ENCODE peak calls at places on chromosome 5, in six cellular contexts. W is A549, K is endothelial cell of umbilical vein, B is GM12878, O is K562, P is HepG2. M is an unnamed sample.
A peak's percentile ranks its signal among the peaks of the same experiment; 100 is the strongest.

GRCh38 chr5:74642543-74642863 is 2.0 kb upstream of the ENC1 start:
- DNase-seq in O (no peak), P (no peak), K (no peak), W (no peak), B (no peak), M (no peak)

GRCh38 chr5:82147860-82148573 is 130.1 kb downstream of the RPS23 start:
- DNase-seq in K (no peak), B (no peak), O (no peak), W (no peak), P (no peak), M (peak; percentile 18)

GRCh38 chr5:172910828-172911627 is 48.2 kb upstream of the RPL26L1 start:
- DNase-seq in B (peak; percentile 61), P (peak; percentile 27), K (peak; percentile 90), W (peak; percentile 96), O (no peak), M (peak; percentile 48)

GRCh38 chr5:126865299-126865698 is 88.4 kb downstream of the LMNB1 start:
- DNase-seq in O (no peak), K (peak; percentile 32), W (no peak), P (no peak), B (no peak), M (no peak)

GRCh38 chr5:135436856-135437795 is 10.0 kb downstream of the DCANP1 start:
- DNase-seq in W (no peak), B (no peak), O (peak; percentile 80), P (no peak), K (no peak), M (peak; percentile 96)

GRCh38 chr5:131377785-131378325 is 114.0 kb downstream of the CDC42SE2 start:
- DNase-seq in B (no peak), W (no peak), K (peak; percentile 88), P (no peak), O (no peak), M (no peak)

GRCh38 chr5:76351176-76351575 is 51.9 kb upstream of the IQGAP2 start:
- DNase-seq in K (no peak), P (no peak), O (no peak), B (no peak), W (no peak), M (no peak)

GRCh38 chr5:122144236-122144635 is 14.9 kb downstream of the ZNF474 start:
- DNase-seq in K (no peak), P (no peak), O (no peak), W (no peak), B (no peak), M (no peak)

GRCh38 chr5:84688566-84688965 is 303.9 kb upstream of the EDIL3 start:
- DNase-seq in P (no peak), B (no peak), K (no peak), W (no peak), O (no peak), M (no peak)

GRCh38 chr5:172144291-172144815 is 43.7 kb downstream of the STK10 start:
- DNase-seq in B (no peak), W (no peak), O (peak; percentile 84), K (no peak), P (peak; percentile 67), M (no peak)

GRCh38 chr5:158801286-158801685 is 298.4 kb downstream of the EBF1 start:
- DNase-seq in B (no peak), K (no peak), W (no peak), P (no peak), O (no peak), M (no peak)

GRCh38 chr5:132476853-132477729 is 13.5 kb downstream of the IRF1 start:
- DNase-seq in K (no peak), B (no peak), W (no peak), P (no peak), O (no peak), M (no peak)

GRCh38 chr5:32984851-32985250 is 273.7 kb downstream of the NPR3 start:
- DNase-seq in P (no peak), B (no peak), K (peak; percentile 18), W (no peak), O (no peak), M (no peak)

GRCh38 chr5:125409496-125410351 is 663.3 kb upstream of the ZNF608 start:
- DNase-seq in P (no peak), O (no peak), W (no peak), K (peak; percentile 78), B (no peak), M (no peak)

GRCh38 chr5:73748510-73749410 is 122.8 kb downstream of the ARHGEF28 start:
- DNase-seq in K (peak; percentile 89), P (no peak), B (no peak), W (no peak), O (no peak), M (peak; percentile 87)

GRCh38 chr5:17151686-17152085 is 65.7 kb upstream of the BASP1 start:
- DNase-seq in W (no peak), K (no peak), O (no peak), B (no peak), P (no peak), M (no peak)

GRCh38 chr5:139635191-139635590 is 13.0 kb upstream of the CXXC5 start:
- DNase-seq in B (no peak), K (no peak), W (no peak), P (no peak), O (no peak), M (no peak)

GRCh38 chr5:59188415-59189225 is 605.7 kb downstream of the RAB3C start:
- DNase-seq in K (peak; percentile 73), B (no peak), P (peak; percentile 58), W (peak; percentile 89), O (peak; percentile 59), M (peak; percentile 79)

GRCh38 chr5:61866930-61867329 is 439.1 kb upstream of the KIF2A start:
- DNase-seq in P (no peak), K (no peak), B (peak; percentile 32), W (peak; percentile 23), O (peak; percentile 10), M (peak; percentile 60)

GRCh38 chr5:100004969-100005368 is 530.2 kb upstream of the FAM174A start:
- DNase-seq in B (no peak), K (no peak), P (no peak), O (no peak), W (no peak), M (no peak)

GRCh38 chr5:57383093-57383861 is 99.3 kb downstream of the ACTBL2 start:
- DNase-seq in O (peak; percentile 88), K (peak; percentile 96), B (no peak), W (peak; percentile 85), P (peak; percentile 30), M (peak; percentile 80)

GRCh38 chr5:124905756-124906155 is 159.3 kb upstream of the ZNF608 start:
- DNase-seq in W (no peak), K (no peak), B (no peak), O (no peak), P (no peak), M (no peak)

GRCh38 chr5:40486437-40487270 is 193.1 kb upstream of the PTGER4 start:
- DNase-seq in B (peak; percentile 82), W (no peak), O (no peak), P (no peak), K (no peak), M (peak; percentile 92)

GRCh38 chr5:112917453-112918005 is 4.5 kb downstream of the REEP5 start:
- DNase-seq in K (no peak), W (peak; percentile 42), P (peak; percentile 28), O (peak; percentile 35), B (no peak), M (peak; percentile 53)

GRCh38 chr5:78404682-78405293 is 44.4 kb downstream of the SCAMP1 start:
- DNase-seq in B (peak; percentile 24), K (no peak), P (no peak), W (no peak), O (no peak), M (no peak)

GRCh38 chr5:10854526-10855277 is 93.7 kb upstream of the DAP start:
- DNase-seq in W (no peak), P (no peak), O (no peak), K (no peak), B (no peak), M (peak; percentile 96)

GRCh38 chr5:7078090-7078489 is 317.8 kb upstream of the ADCY2 start:
- DNase-seq in P (no peak), B (no peak), W (no peak), O (no peak), K (no peak), M (no peak)

GRCh38 chr5:65663804-65664521 is 39.1 kb downstream of the SHLD3 start:
- DNase-seq in O (no peak), K (peak; percentile 16), P (no peak), W (peak; percentile 29), B (no peak), M (no peak)

GRCh38 chr5:52743012-52743411 is 44.7 kb upstream of the ITGA1 start:
- DNase-seq in B (no peak), O (no peak), P (no peak), W (no peak), K (peak; percentile 77), M (no peak)

GRCh38 chr5:170760126-170760525 is 23.4 kb upstream of the GABRP start:
- DNase-seq in O (no peak), K (no peak), P (no peak), B (no peak), W (no peak), M (no peak)

GRCh38 chr5:139707445-139708003 is 59.4 kb downstream of the CXXC5 start:
- DNase-seq in O (no peak), K (no peak), P (peak; percentile 68), B (no peak), W (no peak), M (no peak)

GRCh38 chr5:164002653-164003052 is 497.2 kb downstream of the MAT2B start:
- DNase-seq in K (no peak), P (no peak), W (no peak), O (no peak), B (no peak), M (no peak)

GRCh38 chr5:139774980-139775654 is 20.5 kb upstream of the PSD2 start:
- DNase-seq in P (peak; percentile 49), W (peak; percentile 63), B (no peak), K (peak; percentile 47), O (peak; percentile 92), M (peak; percentile 76)

GRCh38 chr5:371811-372555 is 50.5 kb downstream of the AHRR start:
- DNase-seq in K (no peak), W (no peak), O (no peak), P (no peak), B (no peak), M (peak; percentile 95)
- TF ChIP-seq POLR2A in K (no peak), W (no peak), O (no peak), P (no peak), B (no peak), M (peak; percentile 70)

GRCh38 chr5:148491015-148491792 is 107.4 kb downstream of the FBXO38 start:
- DNase-seq in O (peak; percentile 49), B (no peak), W (no peak), P (no peak), K (no peak), M (no peak)
- TF ChIP-seq MYC in O (no peak), B (no peak), W (no peak), P (no peak), K (no peak), M (no peak)

GRCh38 chr5:55923177-55923872 is 71.4 kb downstream of the IL6ST start:
- DNase-seq in K (peak; percentile 87), P (no peak), W (no peak), B (no peak), O (no peak), M (peak; percentile 54)
- H3K4me3 ChIP-seq in K (peak overlapping the region; percentile 10), P (no peak overlapping the region), W (no peak overlapping the region), B (peak overlapping the region; percentile 49), O (peak overlapping the region; percentile 20), M (peak overlapping the region; percentile 34)

DNA sequence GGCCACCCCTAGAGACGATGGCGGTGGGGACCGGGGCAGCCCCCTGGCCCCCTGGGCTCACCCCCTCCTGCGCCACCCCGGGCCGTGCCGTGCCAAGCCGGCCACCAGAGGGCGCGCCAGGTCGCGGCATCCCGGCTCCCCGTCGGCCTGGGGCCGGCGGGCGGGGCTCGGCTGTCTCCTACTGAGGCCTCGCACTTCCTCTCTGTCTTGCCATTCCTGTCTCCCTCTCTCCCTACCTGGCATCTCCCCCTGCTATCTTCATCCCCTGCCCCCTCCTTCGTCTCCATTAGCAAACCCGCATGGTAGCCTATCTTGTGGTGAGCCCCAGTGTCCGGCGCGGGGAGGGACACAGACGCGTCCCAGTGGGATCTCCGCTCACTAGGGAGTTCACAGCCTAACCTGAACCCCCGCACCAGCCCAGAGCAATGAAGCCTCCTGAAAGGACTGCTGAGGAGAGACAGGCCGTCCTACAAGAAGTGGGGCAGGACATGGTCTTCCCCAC is 29.8 kb upstream of the FABP6 start:
- DNase-seq in P (no peak), W (peak; percentile 53), K (peak; percentile 42), B (no peak), O (peak; percentile 83), M (peak; percentile 71)
- TF ChIP-seq POLR2A in P (no peak), W (peak; percentile 12), K (no peak), B (no peak), O (no peak), M (no peak)